ENCODE peak calls at places on chromosomes 13 and 19, in four cellular contexts. One of them, this sample, is unnamed.

GRCh38 chr19:22144394-22144793 is 52.4 kb downstream of the ZNF676 start:
- DNase-seq in bronchial epithelial cell: no peak
- DNase-seq in Peyer's patch: no peak
- DNase-seq in A549: peak; percentile 30
- DNase-seq in this sample: no peak

GRCh38 chr13:57666554-57666953 is 35.0 kb downstream of the PCDH17 start:
- DNase-seq in bronchial epithelial cell: no peak
- DNase-seq in Peyer's patch: no peak
- DNase-seq in A549: no peak
- DNase-seq in this sample: no peak

GRCh38 chr13:25249001-25249543 is 38.2 kb downstream of the MTMR6 start:
- DNase-seq in bronchial epithelial cell: peak; percentile 26
- DNase-seq in Peyer's patch: no peak
- DNase-seq in A549: peak; percentile 9
- DNase-seq in this sample: peak; percentile 56

GRCh38 chr13:47610687-47611086 is 390.4 kb downstream of the SUCLA2 start:
- DNase-seq in bronchial epithelial cell: no peak
- DNase-seq in Peyer's patch: no peak
- DNase-seq in A549: no peak
- DNase-seq in this sample: no peak

GRCh38 chr13:85853161-85853894 is 54.1 kb upstream of the SLITRK6 start:
- DNase-seq in bronchial epithelial cell: no peak
- DNase-seq in Peyer's patch: no peak
- DNase-seq in A549: no peak
- DNase-seq in this sample: no peak

GRCh38 chr19:34588846-34589245 is 88.1 kb downstream of the SCGB2B2 start:
- DNase-seq in bronchial epithelial cell: no peak
- DNase-seq in Peyer's patch: no peak
- DNase-seq in A549: no peak
- DNase-seq in this sample: no peak

GRCh38 chr13:98918771-98919170 is 59.1 kb downstream of the DOCK9 start:
- DNase-seq in bronchial epithelial cell: no peak
- DNase-seq in Peyer's patch: no peak
- DNase-seq in A549: no peak
- DNase-seq in this sample: no peak

GRCh38 chr19:31733591-31733990 is 384.4 kb upstream of the TSHZ3 start:
- DNase-seq in bronchial epithelial cell: no peak
- DNase-seq in Peyer's patch: no peak
- DNase-seq in A549: no peak
- DNase-seq in this sample: no peak

GRCh38 chr19:11196406-11197287 is 698 bp downstream of the KANK2 start:
- DNase-seq in bronchial epithelial cell: no peak
- DNase-seq in Peyer's patch: peak; percentile 63
- DNase-seq in A549: no peak
- DNase-seq in this sample: peak; percentile 79

GRCh38 chr13:112885782-112886268 is 83.2 kb upstream of the MCF2L start:
- DNase-seq in bronchial epithelial cell: peak; percentile 74
- DNase-seq in Peyer's patch: peak; percentile 90
- DNase-seq in A549: peak; percentile 61
- DNase-seq in this sample: peak; percentile 96

GRCh38 chr19:34189199-34189916 is 17.1 kb downstream of the LSM14A start:
- DNase-seq in bronchial epithelial cell: no peak
- DNase-seq in Peyer's patch: no peak
- DNase-seq in A549: no peak
- DNase-seq in this sample: no peak

GRCh38 chr13:48686810-48687209 is 33.1 kb downstream of the CYSLTR2 start:
- DNase-seq in bronchial epithelial cell: no peak
- DNase-seq in Peyer's patch: no peak
- DNase-seq in A549: no peak
- DNase-seq in this sample: no peak

GRCh38 chr13:27406178-27406939 is 18.1 kb upstream of the GTF3A start:
- DNase-seq in bronchial epithelial cell: peak; percentile 43
- DNase-seq in Peyer's patch: no peak
- DNase-seq in A549: peak; percentile 49
- DNase-seq in this sample: no peak

GRCh38 chr13:37736040-37736439 is 133.5 kb downstream of the TRPC4 start:
- DNase-seq in bronchial epithelial cell: no peak
- DNase-seq in Peyer's patch: no peak
- DNase-seq in A549: no peak
- DNase-seq in this sample: no peak

GRCh38 chr13:29548722-29549446 is 46.6 kb downstream of the SLC7A1 start:
- DNase-seq in bronchial epithelial cell: no peak
- DNase-seq in Peyer's patch: no peak
- DNase-seq in A549: no peak
- DNase-seq in this sample: peak; percentile 39

GRCh38 chr13:44399045-44399444 is 25.4 kb downstream of the SERP2 start:
- DNase-seq in bronchial epithelial cell: no peak
- DNase-seq in Peyer's patch: no peak
- DNase-seq in A549: no peak
- DNase-seq in this sample: no peak

GRCh38 chr19:16778796-16779411 is 50.3 kb upstream of the SIN3B start:
- DNase-seq in bronchial epithelial cell: peak; percentile 47
- DNase-seq in Peyer's patch: no peak
- DNase-seq in A549: peak; percentile 81
- DNase-seq in this sample: peak; percentile 89

GRCh38 chr13:27211771-27212364 is 39.5 kb upstream of the RPL21 start:
- DNase-seq in bronchial epithelial cell: peak; percentile 73
- DNase-seq in Peyer's patch: no peak
- DNase-seq in A549: no peak
- DNase-seq in this sample: no peak

GRCh38 chr19:29450306-29450705 is 75.5 kb upstream of the VSTM2B start:
- DNase-seq in bronchial epithelial cell: no peak
- DNase-seq in Peyer's patch: no peak
- DNase-seq in A549: no peak
- DNase-seq in this sample: peak; percentile 13

GRCh38 chr13:107043016-107043957 is 475.4 kb upstream of the ARGLU1 start:
- DNase-seq in bronchial epithelial cell: no peak
- DNase-seq in Peyer's patch: no peak
- DNase-seq in A549: no peak
- DNase-seq in this sample: no peak

GRCh38 chr19:34241513-34242337 is 12.6 kb upstream of the GARRE1 start:
- DNase-seq in bronchial epithelial cell: peak; percentile 39
- DNase-seq in Peyer's patch: peak; percentile 76
- DNase-seq in A549: peak; percentile 76
- DNase-seq in this sample: peak; percentile 95

DNA sequence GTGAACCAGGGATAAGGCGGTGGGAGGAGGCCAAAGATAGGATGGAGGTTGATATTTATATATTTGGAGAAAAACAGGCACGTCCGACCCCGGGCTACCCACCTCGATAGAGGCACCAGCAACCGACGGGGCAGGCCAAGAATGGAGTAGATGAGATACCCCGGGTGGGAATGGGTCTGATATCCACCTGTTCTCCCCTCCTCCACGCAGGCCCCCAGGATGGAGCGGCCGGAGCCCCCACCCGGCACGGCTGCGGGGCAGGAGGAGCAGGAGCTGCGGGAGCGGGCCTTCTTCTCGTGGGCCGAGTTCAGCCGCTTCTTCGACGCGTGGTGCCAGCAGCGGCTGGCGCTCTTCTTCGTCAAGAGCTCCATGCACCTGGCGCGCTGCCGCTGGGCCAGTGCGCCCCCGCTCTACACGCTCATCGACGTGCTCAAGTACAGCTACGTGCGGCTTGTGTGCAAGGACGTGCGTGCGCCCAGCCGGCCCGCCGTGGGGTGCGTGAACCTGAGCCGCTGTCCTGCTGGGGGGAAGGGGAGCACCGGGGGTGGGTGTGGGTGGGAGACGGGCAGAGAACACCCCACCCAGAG is 1.2 kb downstream of the ZSWIM9 start:
- DNase-seq in bronchial epithelial cell: no peak
- DNase-seq in Peyer's patch: no peak
- DNase-seq in A549: no peak
- DNase-seq in this sample: no peak
- H3K4me3 ChIP-seq in bronchial epithelial cell: no peak overlapping the region
- H3K4me3 ChIP-seq in Peyer's patch: no peak overlapping the region
- H3K4me3 ChIP-seq in A549: peak overlapping the region; percentile 94
- H3K4me3 ChIP-seq in this sample: peak overlapping the region; percentile 84

DNA sequence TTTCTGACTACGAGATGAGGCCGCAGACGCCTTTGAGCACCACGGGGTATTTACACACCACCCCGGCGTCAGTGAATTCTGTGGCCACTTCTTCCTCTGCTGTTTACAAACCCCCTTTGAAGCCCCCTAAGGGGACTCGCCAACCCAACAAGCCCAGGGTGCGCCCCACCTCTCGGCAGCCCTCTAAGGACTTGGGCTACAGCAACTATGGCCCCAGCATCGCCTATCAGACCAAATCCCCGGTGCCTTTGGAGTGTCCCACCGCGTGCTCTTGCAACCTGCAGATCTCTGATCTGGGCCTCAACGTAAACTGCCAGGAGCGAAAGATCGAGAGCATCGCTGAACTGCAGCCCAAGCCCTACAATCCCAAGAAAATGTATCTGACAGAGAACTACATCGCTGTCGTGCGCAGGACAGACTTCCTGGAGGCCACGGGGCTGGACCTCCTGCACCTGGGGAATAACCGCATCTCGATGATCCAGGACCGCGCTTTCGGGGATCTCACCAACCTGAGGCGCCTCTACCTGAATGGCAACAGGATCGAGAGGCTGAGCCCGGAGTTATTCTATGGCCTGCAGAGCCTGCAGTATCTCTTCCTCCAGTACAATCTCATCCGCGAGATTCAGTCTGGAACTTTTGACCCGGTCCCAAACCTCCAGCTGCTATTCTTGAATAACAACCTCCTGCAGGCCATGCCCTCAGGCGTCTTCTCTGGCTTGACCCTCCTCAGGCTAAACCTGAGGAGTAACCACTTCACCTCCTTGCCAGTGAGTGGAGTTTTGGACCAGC is 5.3 kb downstream of the SLITRK5 start:
- DNase-seq in bronchial epithelial cell: no peak
- DNase-seq in Peyer's patch: no peak
- DNase-seq in A549: no peak
- DNase-seq in this sample: peak; percentile 71
- H3K4me3 ChIP-seq in bronchial epithelial cell: no peak overlapping the region
- H3K4me3 ChIP-seq in Peyer's patch: no peak overlapping the region
- H3K4me3 ChIP-seq in A549: no peak overlapping the region
- H3K4me3 ChIP-seq in this sample: no peak overlapping the region

GRCh38 chr13:21548577-21548976 is 55.4 kb downstream of the MICU2 start:
- DNase-seq in bronchial epithelial cell: no peak
- DNase-seq in Peyer's patch: no peak
- DNase-seq in A549: no peak
- DNase-seq in this sample: no peak
- H3K4me3 ChIP-seq in bronchial epithelial cell: no peak overlapping the region
- H3K4me3 ChIP-seq in Peyer's patch: no peak overlapping the region
- H3K4me3 ChIP-seq in A549: no peak overlapping the region
- H3K4me3 ChIP-seq in this sample: no peak overlapping the region

DNA sequence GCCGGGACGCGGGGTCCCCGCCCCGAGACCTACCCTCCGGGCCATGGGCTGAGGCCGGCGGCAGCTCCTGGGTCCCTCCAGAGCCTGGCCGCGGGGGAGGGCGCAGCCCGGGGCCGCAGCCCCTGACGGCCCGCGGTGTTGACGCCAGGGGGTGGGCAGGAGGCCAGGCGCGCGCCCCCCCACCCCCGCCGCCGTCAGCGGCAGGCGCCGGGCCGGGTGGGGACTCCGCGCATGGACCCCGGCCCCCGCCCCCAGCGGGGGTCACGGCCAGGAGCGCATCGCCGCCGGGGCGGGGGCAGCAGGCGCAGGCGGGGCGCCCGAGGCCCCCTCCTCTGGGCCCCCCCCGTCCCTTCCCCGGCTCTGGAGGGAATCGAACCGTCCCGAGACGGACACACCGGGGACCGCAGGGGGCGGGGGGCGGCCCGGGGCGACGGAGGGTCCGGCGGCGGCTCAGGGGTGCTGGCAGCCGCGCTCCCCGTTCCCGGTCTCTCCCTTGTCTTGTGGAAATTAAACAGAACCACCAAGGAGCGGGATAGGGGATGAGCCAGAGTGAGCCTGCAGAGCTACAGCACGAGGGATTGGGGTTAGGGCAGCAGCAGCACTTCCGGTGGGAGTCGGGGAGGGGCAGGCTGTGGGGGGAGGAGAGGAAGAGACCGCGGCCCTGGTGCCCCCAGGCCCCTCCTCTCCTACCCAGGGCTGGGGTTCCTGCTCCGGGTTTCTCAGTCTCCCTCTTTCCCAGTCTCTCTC is at the start of gene MEIS3:
- DNase-seq in bronchial epithelial cell: no peak
- DNase-seq in Peyer's patch: no peak
- DNase-seq in A549: peak; percentile 55
- DNase-seq in this sample: peak; percentile 81
- H3K4me3 ChIP-seq in bronchial epithelial cell: peak within 1 kb of the TSS; percentile 16
- H3K4me3 ChIP-seq in Peyer's patch: peak within 1 kb of the TSS; percentile 14
- H3K4me3 ChIP-seq in A549: peak within 1 kb of the TSS; percentile 75
- H3K4me3 ChIP-seq in this sample: peak within 1 kb of the TSS; percentile 87

DNA sequence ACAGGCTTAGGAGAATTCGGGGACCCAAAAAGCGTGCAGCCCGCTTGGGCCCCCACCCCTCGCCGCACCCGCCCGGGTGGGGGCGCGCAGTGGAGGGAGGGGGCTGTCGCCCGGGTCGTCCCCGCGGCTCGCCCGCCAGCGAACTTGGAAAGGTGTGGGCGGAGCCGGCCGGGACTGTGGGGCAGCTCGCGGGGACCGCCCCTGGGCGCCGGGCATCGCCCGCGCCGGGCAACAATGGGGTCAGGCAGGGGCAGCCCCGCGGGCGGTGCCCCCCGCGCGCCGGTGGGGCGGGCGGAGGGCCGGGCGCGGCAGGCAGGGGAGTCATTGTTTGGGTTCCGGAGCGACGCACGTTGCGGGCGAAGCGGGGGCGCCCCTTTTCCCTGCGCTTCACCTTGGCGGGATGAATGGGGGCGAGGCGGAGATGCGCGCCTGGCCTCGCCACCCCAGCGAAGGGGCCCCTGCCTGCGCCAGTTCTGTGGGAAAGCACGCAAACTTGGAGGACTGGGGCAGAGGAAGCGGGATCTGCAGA is 637 bp upstream of the KLF12 start:
- DNase-seq in bronchial epithelial cell: peak; percentile 25
- DNase-seq in Peyer's patch: peak; percentile 71
- DNase-seq in A549: peak; percentile 48
- DNase-seq in this sample: no peak
- H3K4me3 ChIP-seq in bronchial epithelial cell: peak overlapping the region; percentile 69
- H3K4me3 ChIP-seq in Peyer's patch: peak overlapping the region; percentile 84
- H3K4me3 ChIP-seq in A549: peak overlapping the region; percentile 91
- H3K4me3 ChIP-seq in this sample: peak overlapping the region; percentile 92

GRCh38 chr19:49468746-49469447 is 5.1 kb upstream of the FLT3LG start:
- DNase-seq in bronchial epithelial cell: peak; percentile 66
- DNase-seq in Peyer's patch: no peak
- DNase-seq in A549: peak; percentile 82
- DNase-seq in this sample: peak; percentile 93
- H3K4me3 ChIP-seq in bronchial epithelial cell: no peak overlapping the region
- H3K4me3 ChIP-seq in Peyer's patch: no peak overlapping the region
- H3K4me3 ChIP-seq in A549: no peak overlapping the region
- H3K4me3 ChIP-seq in this sample: no peak overlapping the region

This sample was measured in endodermal cell.